ENCODE peak calls at places on chromosomes 6 and 20, in four cellular contexts. F is small intestine, W is HCT116, Q is GM12878. O is an unnamed sample. For H3K4me1, the result is how much of the 10 kb centered on the place peaks cover.

GRCh38 chr20:4672948-4673347 is 48.8 kb upstream of the PRND start:
- DNase-seq in F (no peak), W (no peak), Q (no peak), O (no peak)

GRCh38 chr6:134674562-134674961 is 275.3 kb downstream of the ALDH8A1 start:
- DNase-seq in F (no peak), W (no peak), Q (no peak), O (no peak)

GRCh38 chr6:157471895-157472686 is 91.1 kb downstream of the ZDHHC14 start:
- DNase-seq in F (no peak), W (no peak), Q (no peak), O (no peak)

GRCh38 chr6:158718431-158719126 is 68.7 kb downstream of the SYTL3 start:
- DNase-seq in F (peak), W (peak), Q (no peak), O (peak)

GRCh38 chr20:39534846-39535245 is 572.7 kb downstream of the DHX35 start:
- DNase-seq in F (no peak), W (no peak), Q (no peak), O (no peak)

GRCh38 chr20:32359633-32360332 is 1.7 kb downstream of the ASXL1 start:
- DNase-seq in F (peak), W (no peak), Q (no peak), O (no peak)

GRCh38 chr6:115945306-115945705 is 115.4 kb downstream of the FRK start:
- DNase-seq in F (no peak), W (no peak), Q (no peak), O (no peak)

GRCh38 chr6:56764081-56764566 is 121.4 kb upstream of the DST start:
- DNase-seq in F (peak), W (peak), Q (peak), O (no peak)

GRCh38 chr6:119161450-119161849 is 83.0 kb upstream of the FAM184A start:
- DNase-seq in F (no peak), W (no peak), Q (no peak), O (no peak)

GRCh38 chr20:23086056-23086551 is at the start of gene CD93:
- DNase-seq in F (no peak), W (no peak), Q (no peak), O (peak)

GRCh38 chr6:41097467-41098090 is 24.8 kb downstream of the NFYA start:
- DNase-seq in F (no peak), W (no peak), Q (no peak), O (no peak)

GRCh38 chr20:43975096-43975768 is 60.6 kb downstream of the TOX2 start:
- DNase-seq in F (no peak), W (peak), Q (no peak), O (no peak)

GRCh38 chr6:162450358-162450757 is 277.2 kb downstream of the PRKN start:
- DNase-seq in F (no peak), W (no peak), Q (no peak), O (no peak)

GRCh38 chr6:149202100-149202499 is 115.4 kb upstream of the TAB2 start:
- DNase-seq in F (no peak), W (no peak), Q (no peak), O (no peak)

GRCh38 chr6:129651291-129651691 is 58.7 kb downstream of the ARHGAP18 start:
- DNase-seq in F (no peak), W (no peak), Q (no peak), O (no peak)

GRCh38 chr6:51574040-51574439 is 513.4 kb downstream of the PKHD1 start:
- DNase-seq in F (no peak), W (no peak), Q (no peak), O (no peak)

GRCh38 chr6:53065266-53066058 is at the start of gene FBXO9:
- DNase-seq in F (peak), W (no peak), Q (no peak), O (peak)

GRCh38 chr6:6588064-6588923 is at the start of gene LY86:
- DNase-seq in F (no peak), W (no peak), Q (peak), O (no peak)

GRCh38 chr20:14199111-14199510 is 138.3 kb downstream of the FLRT3 start:
- DNase-seq in F (no peak), W (no peak), Q (no peak), O (no peak)

GRCh38 chr6:131652472-131652871 is 15.4 kb downstream of the ENPP3 start:
- DNase-seq in F (peak), W (no peak), Q (no peak), O (no peak)

GRCh38 chr20:12970372-12970821 is 38.4 kb upstream of the SPTLC3 start:
- DNase-seq in F (peak), W (no peak), Q (no peak), O (no peak)

GRCh38 chr6:154232013-154232920 is 124.3 kb downstream of the IPCEF1 start:
- DNase-seq in F (no peak), W (no peak), Q (no peak), O (no peak)

GRCh38 chr20:53827996-53828672 is 234.5 kb upstream of the ZNF217 start:
- DNase-seq in F (no peak), W (peak), Q (no peak), O (no peak)

GRCh38 chr6:107624541-107624940 is 134.6 kb downstream of the SOBP start:
- DNase-seq in F (no peak), W (no peak), Q (no peak), O (no peak)

GRCh38 chr20:12924126-12924525 is 84.6 kb upstream of the SPTLC3 start:
- DNase-seq in F (no peak), W (no peak), Q (no peak), O (no peak)

GRCh38 chr20:25081730-25082497 is at the start of gene VSX1:
- DNase-seq in F (no peak), W (no peak), Q (no peak), O (no peak)

GRCh38 chr6:15623282-15624116 is 39.3 kb downstream of the DTNBP1 start:
- DNase-seq in F (peak), W (no peak), Q (no peak), O (no peak)

GRCh38 chr6:52566853-52567279 is 10.0 kb downstream of the TRAM2 start:
- DNase-seq in F (peak), W (no peak), Q (no peak), O (peak)

GRCh38 chr6:147570681-147571080 is 62.2 kb downstream of the SAMD5 start:
- DNase-seq in F (no peak), W (no peak), Q (no peak), O (no peak)

GRCh38 chr6:157911278-157911677 is 70.4 kb upstream of the SYNJ2 start:
- DNase-seq in F (no peak), W (no peak), Q (no peak), O (no peak)

GRCh38 chr6:41522780-41523548 is 23.2 kb upstream of the FOXP4 start:
- DNase-seq in F (no peak), W (no peak), Q (no peak), O (no peak)

GRCh38 chr6:27078734-27079357 is 168.7 kb upstream of the PRSS16 start:
- DNase-seq in F (peak), W (peak), Q (peak), O (no peak)

GRCh38 chr6:14119764-14120163 is 2.2 kb downstream of the CD83 start:
- DNase-seq in F (no peak), W (no peak), Q (no peak), O (no peak)

GRCh38 chr6:33191383-33192104 is 723 bp downstream of the COL11A2 start:
- DNase-seq in F (no peak), W (no peak), Q (no peak), O (no peak)

GRCh38 chr6:113172531-113172966 is 684.6 kb upstream of the MARCKS start:
- DNase-seq in F (peak), W (no peak), Q (no peak), O (no peak)

GRCh38 chr6:35752330-35752729 is 15.5 kb downstream of the ARMC12 start:
- DNase-seq in F (no peak), W (no peak), Q (no peak), O (no peak)

GRCh38 chr6:6699741-6700367 is 111.3 kb downstream of the LY86 start:
- DNase-seq in F (peak), W (peak), Q (no peak), O (peak)

GRCh38 chr20:34525709-34526416 is 9.6 kb downstream of the DYNLRB1 start:
- DNase-seq in F (peak), W (peak), Q (no peak), O (peak)

GRCh38 chr6:15907914-15908518 is 220.9 kb upstream of the MYLIP start:
- DNase-seq in F (peak), W (no peak), Q (no peak), O (no peak)

DNA sequence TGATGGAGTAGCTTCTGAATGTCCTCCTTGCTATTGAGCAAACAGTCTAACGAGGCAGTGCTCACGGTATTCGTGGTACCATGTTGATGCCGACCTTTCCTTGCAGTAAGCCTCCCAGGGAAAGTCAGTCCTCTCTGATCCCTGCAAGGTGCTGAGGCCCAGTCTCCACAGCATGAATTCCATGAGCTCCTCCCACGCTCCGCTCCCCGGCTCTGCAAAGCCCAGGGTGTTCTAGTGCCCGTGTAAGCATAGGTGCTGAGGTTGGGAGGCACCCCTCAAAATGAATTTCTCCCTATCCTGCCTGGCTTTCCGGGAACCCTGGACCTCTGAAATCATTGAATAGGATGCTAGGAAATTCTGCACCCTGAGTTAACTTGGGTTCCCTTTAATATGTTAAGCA is 251.0 kb downstream of the TAF4 start:
- DNase-seq in F (no peak), W (no peak), Q (no peak), O (no peak)
- H3K4me1 ChIP-seq in F (under half), W (under half), Q (under half), O (under half)

GRCh38 chr6:98844244-98845161 is 10.1 kb downstream of the POU3F2 start:
- DNase-seq in F (no peak), W (no peak), Q (no peak), O (no peak)

GRCh38 chr6:98841114-98841513 is 6.7 kb downstream of the POU3F2 start:
- DNase-seq in F (no peak), W (no peak), Q (no peak), O (no peak)

GRCh38 chr6:98841589-98842488 is 7.5 kb downstream of the POU3F2 start:
- DNase-seq in F (no peak), W (no peak), Q (no peak), O (no peak)

GRCh38 chr6:98843274-98844243 is 9.2 kb downstream of the POU3F2 start:
- DNase-seq in F (no peak), W (no peak), Q (no peak), O (peak)

DNA sequence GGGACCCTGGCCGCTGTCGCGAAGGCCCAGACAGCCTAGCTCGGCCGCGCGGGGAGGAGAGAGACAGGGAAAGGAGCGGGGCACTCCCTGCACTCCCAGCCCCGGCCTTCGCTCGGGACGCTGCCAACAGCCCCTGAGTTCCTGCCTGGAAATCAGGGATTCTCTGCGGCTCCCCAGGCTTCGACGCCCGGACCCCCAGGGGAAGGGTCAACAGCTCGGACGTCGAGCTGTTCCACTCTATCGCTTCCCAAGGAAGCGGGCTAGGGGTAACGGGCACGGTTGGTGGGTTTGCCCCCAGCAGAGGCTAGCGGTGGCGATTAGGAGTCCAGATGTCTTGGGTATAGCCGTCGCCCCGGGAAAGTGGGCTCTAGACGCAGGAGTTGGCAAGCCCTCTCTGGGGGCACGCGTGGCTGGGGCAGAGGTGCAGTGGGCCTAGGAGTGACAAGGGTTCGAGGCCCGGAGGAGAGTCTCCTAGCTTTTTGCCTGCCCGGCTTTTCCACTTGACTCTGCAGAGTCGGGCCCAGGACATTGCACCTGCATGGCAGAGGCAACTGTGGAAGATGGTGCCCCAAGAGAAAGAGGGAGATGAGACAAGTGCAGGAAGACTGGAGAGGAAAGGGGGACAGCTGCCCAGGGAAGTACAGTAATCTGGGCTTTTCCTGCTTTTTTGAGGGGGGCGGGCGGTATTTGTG is 8.3 kb downstream of the POU3F2 start:
- DNase-seq in F (no peak), W (no peak), Q (no peak), O (no peak)
- H3K27ac ChIP-seq in F (no peak), W (no peak), Q (no peak), O (no peak)

DNA sequence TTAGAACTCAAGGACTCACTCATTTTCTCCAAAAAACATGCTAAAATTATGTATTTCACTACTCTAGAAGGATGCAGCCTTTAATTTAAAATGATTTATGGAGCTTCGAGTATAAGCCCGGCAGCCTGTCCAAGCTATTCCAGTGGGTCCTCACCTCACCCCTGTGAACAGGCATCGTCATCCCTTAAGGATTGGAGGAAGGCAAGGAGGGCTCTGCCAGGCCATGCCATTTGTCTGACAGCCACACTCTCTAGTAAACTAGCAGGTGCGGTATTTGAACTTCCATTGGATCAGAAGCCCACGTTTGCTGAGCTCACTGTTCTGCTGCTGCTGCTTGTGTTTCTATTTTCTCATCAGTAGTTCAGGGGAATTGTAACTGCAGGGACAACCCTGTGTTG is 39.8 kb upstream of the NAA20 start:
- DNase-seq in F (no peak), W (no peak), Q (no peak), O (no peak)
- H3K4me1 ChIP-seq in F (under half), W (half or more), Q (under half), O (half or more)

GRCh38 chr6:167995731-167996151 is 1.7 kb upstream of the KIF25 start:
- DNase-seq in F (no peak), W (no peak), Q (no peak), O (no peak)

GRCh38 chr6:167993169-167993568 is 4.3 kb upstream of the KIF25 start:
- DNase-seq in F (no peak), W (no peak), Q (no peak), O (no peak)

GRCh38 chr6:167995302-167995701 is 2.2 kb upstream of the KIF25 start:
- DNase-seq in F (no peak), W (no peak), Q (no peak), O (no peak)

GRCh38 chr6:167996424-167997199 is 859 bp upstream of the KIF25 start:
- DNase-seq in F (no peak), W (no peak), Q (no peak), O (peak)

DNA sequence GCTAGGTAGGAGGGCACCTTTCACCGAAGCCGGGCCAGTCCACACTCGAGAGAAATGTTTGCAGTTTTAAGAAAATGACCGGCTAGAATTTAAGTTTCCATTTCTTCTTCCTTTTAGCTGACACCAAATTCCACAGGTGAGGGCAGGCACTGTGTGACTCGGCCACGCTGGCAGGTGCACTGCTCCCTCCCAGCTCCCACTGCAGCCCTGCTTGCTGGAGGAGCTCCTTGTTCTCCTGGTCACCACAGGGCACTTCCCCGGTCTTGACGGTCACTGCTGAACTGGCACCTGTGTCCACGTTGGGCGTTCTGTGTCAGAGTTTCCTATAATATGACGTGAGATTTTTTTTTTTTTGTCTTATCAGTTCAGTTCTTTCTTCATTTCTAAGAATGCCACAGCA is 3.6 kb upstream of the KIF25 start:
- DNase-seq in F (no peak), W (no peak), Q (no peak), O (no peak)
- H3K27ac ChIP-seq in F (no peak), W (no peak), Q (no peak), O (no peak)

GRCh38 chr6:166587631-166588413 is 1.3 kb upstream of the RAMACL start:
- DNase-seq in F (no peak), W (no peak), Q (peak), O (no peak)

GRCh38 chr6:166588691-166589333 is 2.3 kb upstream of the RAMACL start:
- DNase-seq in F (no peak), W (no peak), Q (peak), O (no peak)

GRCh38 chr6:166589786-166590574 is 3.5 kb upstream of the RAMACL start:
- DNase-seq in F (no peak), W (no peak), Q (no peak), O (no peak)

GRCh38 chr6:166591026-166591425 is 4.5 kb upstream of the RAMACL start:
- DNase-seq in F (no peak), W (no peak), Q (no peak), O (no peak)

DNA sequence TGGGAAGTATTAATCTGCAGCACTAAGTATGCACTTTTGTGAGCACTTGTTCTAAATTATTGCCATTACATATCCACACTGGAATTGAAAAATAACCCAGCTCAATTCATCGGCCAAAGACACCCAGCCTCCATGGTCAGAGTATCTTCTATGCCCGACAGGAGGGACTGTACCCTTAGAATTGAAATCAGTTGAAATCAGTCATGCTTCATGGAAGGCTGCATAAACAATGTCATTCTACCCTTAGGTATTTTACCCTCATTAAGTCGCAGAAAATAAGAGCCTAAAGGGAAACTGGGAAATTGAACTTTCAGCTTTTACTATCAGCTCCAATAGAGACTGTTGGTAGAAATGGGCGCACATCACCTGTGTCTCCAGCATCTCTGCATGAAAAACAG is 2.9 kb upstream of the RAMACL start:
- DNase-seq in F (no peak), W (no peak), Q (peak), O (no peak)
- H3K4me1 ChIP-seq in F (under half), W (under half), Q (under half), O (under half)

GRCh38 chr6:79813854-79814477 is 133.4 kb downstream of the ELOVL4 start:
- DNase-seq in F (peak), W (peak), Q (peak), O (peak)
- H3K27ac ChIP-seq in F (no peak), W (no peak), Q (no peak), O (no peak)

GRCh38 chr20:10637062-10637559 is 36.7 kb downstream of the JAG1 start:
- DNase-seq in F (no peak), W (no peak), Q (no peak), O (peak)
- H3K4me1 ChIP-seq in F (under half), W (under half), Q (under half), O (half or more)

GRCh38 chr20:6530916-6531315 is 236.6 kb upstream of the BMP2 start:
- DNase-seq in F (no peak), W (no peak), Q (no peak), O (no peak)

GRCh38 chr20:6533321-6533720 is 234.2 kb upstream of the BMP2 start:
- DNase-seq in F (peak), W (no peak), Q (no peak), O (no peak)

GRCh38 chr20:6530254-6530653 is 237.2 kb upstream of the BMP2 start:
- DNase-seq in F (no peak), W (no peak), Q (no peak), O (no peak)

DNA sequence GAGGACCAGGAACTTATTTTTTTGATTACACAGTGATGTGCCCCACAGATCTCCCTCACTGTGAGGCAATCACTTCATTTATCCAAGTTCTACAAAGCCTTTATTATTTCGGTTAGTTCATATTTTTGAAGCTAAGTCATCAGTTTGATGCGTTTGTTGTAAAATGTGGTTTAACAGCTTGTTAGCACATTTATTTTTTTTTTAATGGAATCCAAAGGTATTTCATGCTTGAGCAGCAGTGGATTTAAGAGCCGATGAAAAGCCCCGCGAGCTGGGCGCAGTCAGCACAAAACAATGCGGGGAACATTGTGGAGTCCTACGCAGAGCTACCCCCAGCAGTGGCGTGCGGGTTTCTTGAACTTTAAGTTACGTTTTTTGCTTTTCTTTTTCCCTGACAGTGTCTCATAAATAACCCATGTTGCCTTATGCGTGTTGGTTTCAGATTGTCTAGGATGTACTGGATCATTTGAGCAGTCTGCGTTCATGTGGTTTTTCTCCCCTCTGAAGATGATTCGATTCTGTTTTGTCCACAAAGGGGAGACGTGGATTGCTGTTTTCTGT is 233.6 kb upstream of the BMP2 start:
- DNase-seq in F (no peak), W (no peak), Q (no peak), O (no peak)
- H3K27ac ChIP-seq in F (peak), W (no peak), Q (no peak), O (no peak)

O was measured in tibial artery.